ENCODE peak calls at places on chromosomes 7 and 10, in five cellular contexts. One of them, this sample, is unnamed.

GRCh38 chr10:101965075-101965765 is 90.8 kb downstream of the ARMH3 start:
- DNase-seq in vagina: no peak
- DNase-seq in foreskin fibroblast: no peak
- DNase-seq in GM12864: no peak
- DNase-seq in HFF-Myc: no peak
- DNase-seq in this sample: no peak

GRCh38 chr7:132333301-132333700 is 243.0 kb downstream of the PLXNA4 start:
- DNase-seq in vagina: no peak
- DNase-seq in foreskin fibroblast: no peak
- DNase-seq in GM12864: no peak
- DNase-seq in HFF-Myc: no peak
- DNase-seq in this sample: no peak

GRCh38 chr10:29691564-29692064 is 56.8 kb upstream of the SVIL start:
- DNase-seq in vagina: no peak
- DNase-seq in foreskin fibroblast: peak
- DNase-seq in GM12864: no peak
- DNase-seq in HFF-Myc: peak
- DNase-seq in this sample: no peak

GRCh38 chr7:21944616-21945373 is 904 bp downstream of the CDCA7L start:
- DNase-seq in vagina: no peak
- DNase-seq in foreskin fibroblast: no peak
- DNase-seq in GM12864: no peak
- DNase-seq in HFF-Myc: no peak
- DNase-seq in this sample: peak

GRCh38 chr10:116687633-116688032 is 54.7 kb downstream of the HSPA12A start:
- DNase-seq in vagina: no peak
- DNase-seq in foreskin fibroblast: no peak
- DNase-seq in GM12864: no peak
- DNase-seq in HFF-Myc: no peak
- DNase-seq in this sample: no peak

GRCh38 chr7:22934023-22934422 is 79.9 kb downstream of the HYCC1 start:
- DNase-seq in vagina: no peak
- DNase-seq in foreskin fibroblast: no peak
- DNase-seq in GM12864: no peak
- DNase-seq in HFF-Myc: no peak
- DNase-seq in this sample: no peak

GRCh38 chr7:51263631-51264484 is 52.8 kb downstream of the COBL start:
- DNase-seq in vagina: no peak
- DNase-seq in foreskin fibroblast: no peak
- DNase-seq in GM12864: no peak
- DNase-seq in HFF-Myc: no peak
- DNase-seq in this sample: no peak

GRCh38 chr7:91582799-91583230 is 297.7 kb downstream of the MTERF1 start:
- DNase-seq in vagina: no peak
- DNase-seq in foreskin fibroblast: no peak
- DNase-seq in GM12864: no peak
- DNase-seq in HFF-Myc: no peak
- DNase-seq in this sample: no peak

GRCh38 chr7:74023037-74023436 is 4.9 kb upstream of the ELN start:
- DNase-seq in vagina: no peak
- DNase-seq in foreskin fibroblast: peak
- DNase-seq in GM12864: no peak
- DNase-seq in HFF-Myc: no peak
- DNase-seq in this sample: no peak

GRCh38 chr7:30212720-30213119 is 71.7 kb upstream of the ZNRF2 start:
- DNase-seq in vagina: no peak
- DNase-seq in foreskin fibroblast: no peak
- DNase-seq in GM12864: no peak
- DNase-seq in HFF-Myc: no peak
- DNase-seq in this sample: no peak

GRCh38 chr10:104043185-104043830 is 42.4 kb downstream of the COL17A1 start:
- DNase-seq in vagina: peak
- DNase-seq in foreskin fibroblast: no peak
- DNase-seq in GM12864: no peak
- DNase-seq in HFF-Myc: no peak
- DNase-seq in this sample: no peak

GRCh38 chr10:92834331-92834730 is 14.0 kb upstream of the EXOC6 start:
- DNase-seq in vagina: no peak
- DNase-seq in foreskin fibroblast: peak
- DNase-seq in GM12864: no peak
- DNase-seq in HFF-Myc: no peak
- DNase-seq in this sample: no peak

GRCh38 chr7:41685684-41686083 is 17.2 kb downstream of the INHBA start:
- DNase-seq in vagina: no peak
- DNase-seq in foreskin fibroblast: no peak
- DNase-seq in GM12864: no peak
- DNase-seq in HFF-Myc: no peak
- DNase-seq in this sample: no peak

GRCh38 chr10:85863301-85864172 is 503.1 kb downstream of the GRID1 start:
- DNase-seq in vagina: peak
- DNase-seq in foreskin fibroblast: no peak
- DNase-seq in GM12864: no peak
- DNase-seq in HFF-Myc: no peak
- DNase-seq in this sample: no peak

GRCh38 chr10:78605800-78606350 is 462.9 kb upstream of the ZMIZ1 start:
- DNase-seq in vagina: no peak
- DNase-seq in foreskin fibroblast: no peak
- DNase-seq in GM12864: no peak
- DNase-seq in HFF-Myc: no peak
- DNase-seq in this sample: no peak

GRCh38 chr7:31432166-31432565 is 81.7 kb upstream of the ITPRID1 start:
- DNase-seq in vagina: no peak
- DNase-seq in foreskin fibroblast: no peak
- DNase-seq in GM12864: no peak
- DNase-seq in HFF-Myc: no peak
- DNase-seq in this sample: no peak

GRCh38 chr7:155252958-155253501 is 44.6 kb upstream of the INSIG1 start:
- DNase-seq in vagina: no peak
- DNase-seq in foreskin fibroblast: no peak
- DNase-seq in GM12864: no peak
- DNase-seq in HFF-Myc: no peak
- DNase-seq in this sample: no peak

GRCh38 chr7:155254018-155254417 is 43.7 kb upstream of the INSIG1 start:
- DNase-seq in vagina: no peak
- DNase-seq in foreskin fibroblast: no peak
- DNase-seq in GM12864: no peak
- DNase-seq in HFF-Myc: no peak
- DNase-seq in this sample: no peak

GRCh38 chr7:155251831-155252230 is 45.8 kb upstream of the INSIG1 start:
- DNase-seq in vagina: no peak
- DNase-seq in foreskin fibroblast: no peak
- DNase-seq in GM12864: no peak
- DNase-seq in HFF-Myc: no peak
- DNase-seq in this sample: no peak

GRCh38 chr7:155255071-155255470 is 42.6 kb upstream of the INSIG1 start:
- DNase-seq in vagina: no peak
- DNase-seq in foreskin fibroblast: no peak
- DNase-seq in GM12864: no peak
- DNase-seq in HFF-Myc: no peak
- DNase-seq in this sample: no peak

DNA sequence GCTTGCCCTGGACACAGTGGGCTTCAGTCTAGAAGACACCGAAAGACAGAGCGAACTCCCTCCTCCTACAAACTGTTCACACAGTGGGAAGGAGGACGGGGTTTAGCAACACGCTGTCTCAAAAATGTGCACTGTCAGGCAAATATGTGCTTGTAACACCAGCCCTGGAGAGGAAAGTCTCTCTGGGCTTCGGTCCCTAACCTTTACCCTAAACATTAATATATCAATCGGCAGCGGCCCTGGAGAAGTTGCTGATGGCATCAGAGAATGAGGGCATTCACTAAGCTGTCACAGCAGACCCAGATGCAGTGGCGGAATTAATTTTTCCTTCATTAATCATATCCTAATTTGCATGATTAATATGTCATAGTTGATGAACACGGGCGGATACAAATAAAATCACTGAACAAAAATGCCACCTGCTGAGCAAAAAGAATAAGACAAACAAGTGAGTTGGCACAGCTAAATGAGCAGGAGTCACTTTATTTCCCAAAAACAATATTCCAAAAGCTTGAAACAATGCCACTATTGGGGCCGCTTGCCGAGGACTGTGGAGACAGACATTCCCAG is 45.2 kb upstream of the INSIG1 start:
- DNase-seq in vagina: no peak
- DNase-seq in foreskin fibroblast: no peak
- DNase-seq in GM12864: no peak
- DNase-seq in HFF-Myc: no peak
- DNase-seq in this sample: no peak
- TF ChIP-seq CTCF in vagina: no peak
- TF ChIP-seq CTCF in foreskin fibroblast: no peak
- TF ChIP-seq CTCF in GM12864: no peak
- TF ChIP-seq CTCF in HFF-Myc: no peak
- TF ChIP-seq CTCF in this sample: no peak

GRCh38 chr7:84022686-84023308 is 171.8 kb downstream of the SEMA3A start:
- DNase-seq in vagina: no peak
- DNase-seq in foreskin fibroblast: no peak
- DNase-seq in GM12864: no peak
- DNase-seq in HFF-Myc: no peak
- DNase-seq in this sample: no peak
- TF ChIP-seq CTCF in vagina: no peak
- TF ChIP-seq CTCF in foreskin fibroblast: no peak
- TF ChIP-seq CTCF in GM12864: no peak
- TF ChIP-seq CTCF in HFF-Myc: no peak
- TF ChIP-seq CTCF in this sample: no peak

DNA sequence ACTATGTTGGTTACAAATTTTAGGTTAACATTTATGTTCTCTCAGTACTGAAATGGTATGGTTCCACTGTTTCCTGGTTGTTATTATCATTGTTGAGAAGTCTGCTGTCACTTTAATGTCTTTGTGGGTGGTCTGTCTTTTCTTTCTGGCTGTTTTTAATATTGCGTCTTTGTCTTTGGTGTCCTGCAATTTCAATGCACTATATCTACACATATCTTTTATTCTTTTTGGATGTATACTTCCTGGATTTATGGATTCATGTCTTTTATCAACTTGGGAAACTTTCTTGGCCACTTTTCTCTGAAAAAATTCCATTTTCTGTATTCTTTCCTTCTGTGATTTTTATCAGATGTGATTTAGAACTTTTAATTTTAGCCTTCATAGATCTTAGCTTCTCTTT is 250.2 kb downstream of the BUB3 start:
- DNase-seq in vagina: no peak
- DNase-seq in foreskin fibroblast: no peak
- DNase-seq in GM12864: no peak
- DNase-seq in HFF-Myc: no peak
- DNase-seq in this sample: no peak
- TF ChIP-seq CTCF in vagina: no peak
- TF ChIP-seq CTCF in foreskin fibroblast: no peak
- TF ChIP-seq CTCF in GM12864: no peak
- TF ChIP-seq CTCF in HFF-Myc: no peak
- TF ChIP-seq CTCF in this sample: no peak

GRCh38 chr7:122896509-122896908 is 10.2 kb upstream of the CADPS2 start:
- DNase-seq in vagina: no peak
- DNase-seq in foreskin fibroblast: no peak
- DNase-seq in GM12864: no peak
- DNase-seq in HFF-Myc: no peak
- DNase-seq in this sample: no peak
- TF ChIP-seq CTCF in vagina: no peak
- TF ChIP-seq CTCF in foreskin fibroblast: no peak
- TF ChIP-seq CTCF in GM12864: no peak
- TF ChIP-seq CTCF in HFF-Myc: no peak
- TF ChIP-seq CTCF in this sample: no peak

GRCh38 chr7:45980181-45980905 is 59.3 kb upstream of the IGFBP3 start:
- DNase-seq in vagina: peak
- DNase-seq in foreskin fibroblast: peak
- DNase-seq in GM12864: no peak
- DNase-seq in HFF-Myc: no peak
- DNase-seq in this sample: no peak
- TF ChIP-seq CTCF in vagina: no peak
- TF ChIP-seq CTCF in foreskin fibroblast: peak
- TF ChIP-seq CTCF in GM12864: no peak
- TF ChIP-seq CTCF in HFF-Myc: no peak
- TF ChIP-seq CTCF in this sample: no peak

GRCh38 chr7:134878731-134879295 is 99.4 kb downstream of the CALD1 start:
- DNase-seq in vagina: no peak
- DNase-seq in foreskin fibroblast: no peak
- DNase-seq in GM12864: no peak
- DNase-seq in HFF-Myc: no peak
- DNase-seq in this sample: no peak
- TF ChIP-seq CTCF in vagina: no peak
- TF ChIP-seq CTCF in foreskin fibroblast: no peak
- TF ChIP-seq CTCF in GM12864: no peak
- TF ChIP-seq CTCF in HFF-Myc: peak
- TF ChIP-seq CTCF in this sample: peak

GRCh38 chr7:15305002-15305600 is 256.7 kb downstream of the AGMO start:
- DNase-seq in vagina: no peak
- DNase-seq in foreskin fibroblast: peak
- DNase-seq in GM12864: no peak
- DNase-seq in HFF-Myc: peak
- DNase-seq in this sample: no peak
- TF ChIP-seq CTCF in vagina: peak
- TF ChIP-seq CTCF in foreskin fibroblast: peak
- TF ChIP-seq CTCF in GM12864: peak
- TF ChIP-seq CTCF in HFF-Myc: peak
- TF ChIP-seq CTCF in this sample: peak

DNA sequence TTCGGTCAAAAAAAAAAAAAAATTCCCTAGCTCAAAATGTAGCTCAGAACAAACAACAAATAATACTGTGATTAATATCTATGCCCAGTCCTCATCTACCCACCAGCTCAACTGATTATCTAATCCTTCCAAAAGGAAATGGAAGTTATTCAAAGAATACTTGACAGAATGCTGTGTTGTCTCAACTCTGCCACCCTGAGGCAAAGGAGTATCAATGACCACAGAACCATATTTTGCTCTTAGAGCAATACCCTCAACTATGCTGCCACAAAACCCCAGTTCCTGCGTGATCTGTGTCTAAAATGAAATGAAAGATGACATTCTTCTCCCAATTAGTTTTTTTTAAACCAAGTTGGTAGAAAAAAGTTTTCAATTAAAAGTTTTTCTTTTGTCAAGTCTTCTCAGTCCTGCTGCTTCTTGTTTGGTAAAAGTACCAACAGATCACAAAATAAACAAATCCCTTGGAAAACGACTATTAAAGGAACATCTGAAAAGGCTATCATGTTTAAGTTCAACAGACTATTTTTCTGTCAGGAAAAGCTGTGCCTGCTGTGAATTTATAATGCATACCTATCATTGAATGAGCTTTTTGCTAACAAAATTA is 21.6 kb downstream of the RBM28 start:
- DNase-seq in vagina: no peak
- DNase-seq in foreskin fibroblast: peak
- DNase-seq in GM12864: no peak
- DNase-seq in HFF-Myc: peak
- DNase-seq in this sample: no peak
- TF ChIP-seq CTCF in vagina: no peak
- TF ChIP-seq CTCF in foreskin fibroblast: peak
- TF ChIP-seq CTCF in GM12864: peak
- TF ChIP-seq CTCF in HFF-Myc: peak
- TF ChIP-seq CTCF in this sample: peak